ENCODE peak calls at places on chromosomes 13 and 19, in nine cellular contexts. One of them, this sample, is unnamed.

GRCh38 chr13:90800082-90800746 is 547.3 kb upstream of the MIR17HG start:
- DNase-seq in astrocyte: no peak
- DNase-seq in AG10803: no peak
- DNase-seq in AG09309: no peak
- DNase-seq in progenitor cell of endocrine pancreas: no peak
- DNase-seq in mucosa of descending colon: peak; percentile 45
- DNase-seq in neural crest cell: no peak
- DNase-seq in endodermal cell: no peak
- DNase-seq in WTC11: no peak
- DNase-seq in this sample: no peak

GRCh38 chr19:5341981-5342380 is 1.4 kb upstream of the PTPRS start:
- DNase-seq in AG10803: no peak
- DNase-seq in endodermal cell: no peak
- DNase-seq in progenitor cell of endocrine pancreas: no peak
- DNase-seq in mucosa of descending colon: no peak
- DNase-seq in WTC11: no peak
- DNase-seq in AG09309: no peak
- DNase-seq in neural crest cell: no peak
- DNase-seq in astrocyte: no peak
- DNase-seq in this sample: no peak

GRCh38 chr13:52353116-52353718 is 52.8 kb downstream of the THSD1 start:
- DNase-seq in endodermal cell: no peak
- DNase-seq in AG09309: peak; percentile 75
- DNase-seq in astrocyte: peak; percentile 75
- DNase-seq in AG10803: peak; percentile 82
- DNase-seq in WTC11: no peak
- DNase-seq in neural crest cell: no peak
- DNase-seq in progenitor cell of endocrine pancreas: no peak
- DNase-seq in mucosa of descending colon: no peak
- DNase-seq in this sample: peak; percentile 74

GRCh38 chr19:8487137-8487851 is 15.1 kb downstream of the PRAM1 start:
- DNase-seq in mucosa of descending colon: peak; percentile 62
- DNase-seq in endodermal cell: no peak
- DNase-seq in neural crest cell: no peak
- DNase-seq in WTC11: no peak
- DNase-seq in astrocyte: no peak
- DNase-seq in AG10803: no peak
- DNase-seq in progenitor cell of endocrine pancreas: no peak
- DNase-seq in AG09309: no peak
- DNase-seq in this sample: no peak

GRCh38 chr19:4477034-4477801 is 5.1 kb downstream of the HDGFL2 start:
- DNase-seq in mucosa of descending colon: no peak
- DNase-seq in astrocyte: no peak
- DNase-seq in endodermal cell: no peak
- DNase-seq in AG09309: no peak
- DNase-seq in AG10803: no peak
- DNase-seq in neural crest cell: no peak
- DNase-seq in WTC11: no peak
- DNase-seq in progenitor cell of endocrine pancreas: no peak
- DNase-seq in this sample: no peak

GRCh38 chr13:47114030-47114429 is 217.2 kb upstream of the HTR2A start:
- DNase-seq in endodermal cell: no peak
- DNase-seq in mucosa of descending colon: no peak
- DNase-seq in AG10803: peak; percentile 82
- DNase-seq in neural crest cell: no peak
- DNase-seq in astrocyte: peak; percentile 83
- DNase-seq in progenitor cell of endocrine pancreas: no peak
- DNase-seq in AG09309: peak; percentile 56
- DNase-seq in WTC11: no peak
- DNase-seq in this sample: peak; percentile 62

GRCh38 chr19:45691516-45692186 is at the start of gene SNRPD2:
- DNase-seq in endodermal cell: peak; percentile 98
- DNase-seq in progenitor cell of endocrine pancreas: peak; percentile 89
- DNase-seq in AG10803: peak; percentile 93
- DNase-seq in neural crest cell: peak; percentile 94
- DNase-seq in mucosa of descending colon: peak; percentile 95
- DNase-seq in WTC11: peak; percentile 94
- DNase-seq in astrocyte: peak; percentile 89
- DNase-seq in AG09309: peak; percentile 78
- DNase-seq in this sample: peak; percentile 95

GRCh38 chr19:27901078-27901477 is 1311.9 kb downstream of the UQCRFS1 start:
- DNase-seq in mucosa of descending colon: no peak
- DNase-seq in progenitor cell of endocrine pancreas: no peak
- DNase-seq in astrocyte: no peak
- DNase-seq in endodermal cell: no peak
- DNase-seq in AG10803: no peak
- DNase-seq in neural crest cell: no peak
- DNase-seq in WTC11: no peak
- DNase-seq in AG09309: no peak
- DNase-seq in this sample: no peak

GRCh38 chr13:95500136-95500718 is 52.3 kb upstream of the CLDN10 start:
- DNase-seq in AG09309: no peak
- DNase-seq in astrocyte: no peak
- DNase-seq in AG10803: no peak
- DNase-seq in endodermal cell: no peak
- DNase-seq in WTC11: no peak
- DNase-seq in progenitor cell of endocrine pancreas: no peak
- DNase-seq in mucosa of descending colon: no peak
- DNase-seq in neural crest cell: no peak
- DNase-seq in this sample: no peak

GRCh38 chr13:48539550-48539949 is 6.7 kb upstream of the RCBTB2 start:
- DNase-seq in progenitor cell of endocrine pancreas: no peak
- DNase-seq in AG09309: no peak
- DNase-seq in AG10803: peak; percentile 48
- DNase-seq in mucosa of descending colon: no peak
- DNase-seq in WTC11: no peak
- DNase-seq in astrocyte: no peak
- DNase-seq in neural crest cell: no peak
- DNase-seq in endodermal cell: no peak
- DNase-seq in this sample: no peak

GRCh38 chr19:44960906-44961734 is 5.9 kb downstream of the CLPTM1 start:
- DNase-seq in neural crest cell: no peak
- DNase-seq in progenitor cell of endocrine pancreas: no peak
- DNase-seq in mucosa of descending colon: no peak
- DNase-seq in endodermal cell: no peak
- DNase-seq in astrocyte: no peak
- DNase-seq in AG10803: no peak
- DNase-seq in WTC11: no peak
- DNase-seq in AG09309: no peak
- DNase-seq in this sample: no peak

GRCh38 chr19:28184997-28185396 is 1028.0 kb downstream of the UQCRFS1 start:
- DNase-seq in endodermal cell: no peak
- DNase-seq in AG09309: no peak
- DNase-seq in mucosa of descending colon: no peak
- DNase-seq in neural crest cell: no peak
- DNase-seq in progenitor cell of endocrine pancreas: no peak
- DNase-seq in AG10803: peak; percentile 6
- DNase-seq in astrocyte: peak; percentile 64
- DNase-seq in WTC11: no peak
- DNase-seq in this sample: no peak

GRCh38 chr13:81872581-81872980 is 1531.7 kb upstream of the SPRY2 start:
- DNase-seq in neural crest cell: peak; percentile 3
- DNase-seq in AG10803: no peak
- DNase-seq in mucosa of descending colon: no peak
- DNase-seq in progenitor cell of endocrine pancreas: no peak
- DNase-seq in endodermal cell: peak; percentile 77
- DNase-seq in WTC11: no peak
- DNase-seq in AG09309: no peak
- DNase-seq in astrocyte: no peak
- DNase-seq in this sample: no peak

GRCh38 chr13:113786262-113786841 is 27.3 kb downstream of the TMEM255B start:
- DNase-seq in progenitor cell of endocrine pancreas: no peak
- DNase-seq in AG10803: peak; percentile 40
- DNase-seq in astrocyte: peak; percentile 50
- DNase-seq in WTC11: no peak
- DNase-seq in mucosa of descending colon: no peak
- DNase-seq in AG09309: no peak
- DNase-seq in neural crest cell: no peak
- DNase-seq in endodermal cell: peak; percentile 18
- DNase-seq in this sample: peak; percentile 71

GRCh38 chr19:12647490-12648071 is 19.0 kb downstream of the MAN2B1 start:
- DNase-seq in progenitor cell of endocrine pancreas: no peak
- DNase-seq in endodermal cell: peak; percentile 94
- DNase-seq in AG10803: peak; percentile 16
- DNase-seq in neural crest cell: no peak
- DNase-seq in mucosa of descending colon: peak; percentile 83
- DNase-seq in AG09309: no peak
- DNase-seq in astrocyte: no peak
- DNase-seq in WTC11: peak; percentile 95
- DNase-seq in this sample: no peak
- TF ChIP-seq CTCF in progenitor cell of endocrine pancreas: no peak
- TF ChIP-seq CTCF in endodermal cell: no peak
- TF ChIP-seq CTCF in AG10803: no peak
- TF ChIP-seq CTCF in neural crest cell: no peak
- TF ChIP-seq CTCF in mucosa of descending colon: no peak
- TF ChIP-seq CTCF in AG09309: no peak
- TF ChIP-seq CTCF in astrocyte: no peak
- TF ChIP-seq CTCF in WTC11: no peak
- TF ChIP-seq CTCF in this sample: no peak

DNA sequence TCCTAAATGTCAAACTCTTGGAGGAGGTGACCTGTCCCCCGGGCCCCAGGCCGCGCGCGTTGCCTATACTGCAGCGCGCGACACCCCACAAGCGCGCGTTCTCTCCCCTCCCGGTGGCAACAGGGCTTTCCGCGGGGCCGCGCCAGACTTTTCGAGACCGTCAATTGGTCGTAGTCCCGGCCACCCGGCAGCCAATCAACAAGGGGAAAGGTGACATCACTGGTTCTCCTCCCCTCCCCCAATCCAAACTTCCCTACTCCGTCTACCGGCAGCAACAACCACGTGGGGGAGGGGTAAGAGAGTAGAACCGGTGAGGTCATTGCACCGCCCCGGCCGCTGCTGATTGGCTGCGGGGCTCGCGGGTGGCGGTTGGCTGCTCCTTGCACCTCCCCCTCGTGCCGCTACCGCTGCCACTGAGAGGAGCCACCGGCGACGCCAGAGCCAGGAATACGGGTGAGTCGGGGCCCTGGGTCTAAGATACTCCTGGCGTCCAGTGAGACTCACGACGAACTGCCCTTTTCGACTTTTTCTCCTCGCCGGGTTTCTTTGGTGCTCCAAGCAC is 829 bp upstream of the CIC start:
- DNase-seq in WTC11: peak; percentile 98
- DNase-seq in neural crest cell: peak; percentile 97
- DNase-seq in AG09309: peak; percentile 98
- DNase-seq in mucosa of descending colon: peak; percentile 98
- DNase-seq in progenitor cell of endocrine pancreas: peak; percentile 98
- DNase-seq in AG10803: peak; percentile 99
- DNase-seq in astrocyte: peak; percentile 96
- DNase-seq in endodermal cell: peak; percentile 99
- DNase-seq in this sample: peak; percentile 99
- TF ChIP-seq CTCF in WTC11: no peak
- TF ChIP-seq CTCF in neural crest cell: no peak
- TF ChIP-seq CTCF in AG09309: no peak
- TF ChIP-seq CTCF in mucosa of descending colon: no peak
- TF ChIP-seq CTCF in progenitor cell of endocrine pancreas: no peak
- TF ChIP-seq CTCF in AG10803: no peak
- TF ChIP-seq CTCF in astrocyte: no peak
- TF ChIP-seq CTCF in endodermal cell: no peak
- TF ChIP-seq CTCF in this sample: no peak

DNA sequence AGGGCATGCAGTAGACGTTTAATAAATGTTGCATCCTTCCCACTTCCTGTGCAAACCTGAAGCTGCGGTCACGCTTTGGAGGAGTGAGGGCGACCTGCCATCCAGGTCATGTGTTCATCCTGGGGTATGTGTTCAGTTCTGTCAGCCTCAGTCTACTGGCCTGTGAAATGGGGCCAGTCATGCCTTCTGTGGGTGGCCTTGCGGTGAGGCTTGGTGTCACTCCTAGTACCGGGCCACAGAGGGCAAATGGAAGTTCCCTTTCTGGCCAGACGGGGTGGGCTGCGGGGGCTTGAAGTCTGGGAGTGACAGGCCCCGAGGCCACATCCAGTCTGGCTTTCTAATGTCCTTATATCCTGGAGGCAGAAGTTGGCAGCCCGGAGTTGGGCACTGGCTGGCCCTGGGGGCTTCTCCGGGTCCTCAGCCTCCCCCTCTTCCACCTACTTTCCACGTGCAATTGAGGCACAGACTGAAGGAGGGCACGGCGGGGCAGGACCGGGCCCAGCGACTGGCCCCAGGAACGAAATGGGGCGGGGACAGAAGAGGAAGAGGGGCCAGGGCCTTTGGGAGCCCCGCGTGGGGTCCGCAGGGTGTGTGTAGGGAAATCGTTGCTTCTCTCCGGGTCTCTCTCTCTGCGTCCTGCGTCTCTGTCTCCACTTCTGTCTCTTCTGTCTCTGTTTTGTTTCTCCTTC is 11.1 kb downstream of the PDE4A start:
- DNase-seq in neural crest cell: no peak
- DNase-seq in progenitor cell of endocrine pancreas: no peak
- DNase-seq in endodermal cell: peak; percentile 70
- DNase-seq in mucosa of descending colon: peak; percentile 69
- DNase-seq in AG10803: peak; percentile 40
- DNase-seq in AG09309: no peak
- DNase-seq in astrocyte: no peak
- DNase-seq in WTC11: peak; percentile 34
- DNase-seq in this sample: no peak
- TF ChIP-seq CTCF in neural crest cell: no peak
- TF ChIP-seq CTCF in progenitor cell of endocrine pancreas: no peak
- TF ChIP-seq CTCF in endodermal cell: peak; percentile 28
- TF ChIP-seq CTCF in mucosa of descending colon: no peak
- TF ChIP-seq CTCF in AG10803: no peak
- TF ChIP-seq CTCF in AG09309: no peak
- TF ChIP-seq CTCF in astrocyte: no peak
- TF ChIP-seq CTCF in WTC11: no peak
- TF ChIP-seq CTCF in this sample: peak; percentile 21

GRCh38 chr19:10866495-10866894 is 4.9 kb upstream of the CARM1 start:
- DNase-seq in AG10803: no peak
- DNase-seq in AG09309: no peak
- DNase-seq in WTC11: no peak
- DNase-seq in mucosa of descending colon: no peak
- DNase-seq in endodermal cell: no peak
- DNase-seq in neural crest cell: no peak
- DNase-seq in progenitor cell of endocrine pancreas: no peak
- DNase-seq in astrocyte: no peak
- DNase-seq in this sample: no peak

GRCh38 chr19:10863107-10863700 is 8.1 kb upstream of the CARM1 start:
- DNase-seq in AG09309: no peak
- DNase-seq in mucosa of descending colon: no peak
- DNase-seq in neural crest cell: no peak
- DNase-seq in endodermal cell: peak; percentile 64
- DNase-seq in AG10803: peak; percentile 26
- DNase-seq in astrocyte: peak; percentile 36
- DNase-seq in progenitor cell of endocrine pancreas: no peak
- DNase-seq in WTC11: no peak
- DNase-seq in this sample: peak; percentile 33

GRCh38 chr19:10861118-10861651 is 10.2 kb upstream of the CARM1 start:
- DNase-seq in astrocyte: no peak
- DNase-seq in WTC11: peak; percentile 78
- DNase-seq in endodermal cell: peak; percentile 88
- DNase-seq in AG10803: peak; percentile 33
- DNase-seq in AG09309: no peak
- DNase-seq in mucosa of descending colon: no peak
- DNase-seq in progenitor cell of endocrine pancreas: no peak
- DNase-seq in neural crest cell: peak; percentile 44
- DNase-seq in this sample: no peak

GRCh38 chr19:10862561-10863106 is 8.7 kb upstream of the CARM1 start:
- DNase-seq in AG09309: no peak
- DNase-seq in mucosa of descending colon: no peak
- DNase-seq in WTC11: no peak
- DNase-seq in endodermal cell: no peak
- DNase-seq in AG10803: no peak
- DNase-seq in progenitor cell of endocrine pancreas: no peak
- DNase-seq in astrocyte: no peak
- DNase-seq in neural crest cell: no peak
- DNase-seq in this sample: no peak

GRCh38 chr19:10864538-10864899 is 6.8 kb upstream of the CARM1 start:
- DNase-seq in mucosa of descending colon: peak; percentile 86
- DNase-seq in astrocyte: peak; percentile 32
- DNase-seq in endodermal cell: peak; percentile 95
- DNase-seq in AG09309: no peak
- DNase-seq in WTC11: peak; percentile 91
- DNase-seq in progenitor cell of endocrine pancreas: peak; percentile 68
- DNase-seq in neural crest cell: peak; percentile 92
- DNase-seq in AG10803: peak; percentile 72
- DNase-seq in this sample: peak; percentile 66
- TF ChIP-seq CTCF in mucosa of descending colon: peak; percentile 77
- TF ChIP-seq CTCF in astrocyte: peak; percentile 85
- TF ChIP-seq CTCF in endodermal cell: peak; percentile 94
- TF ChIP-seq CTCF in AG09309: peak; percentile 97
- TF ChIP-seq CTCF in WTC11: peak; percentile 83
- TF ChIP-seq CTCF in progenitor cell of endocrine pancreas: peak; percentile 89
- TF ChIP-seq CTCF in neural crest cell: peak; percentile 88
- TF ChIP-seq CTCF in AG10803: peak; percentile 94
- TF ChIP-seq CTCF in this sample: peak; percentile 92